ENCODE peak calls at places on chromosome 7, in nine cellular contexts. F, S, G, O, T, C, I, X and W are unnamed samples.

GRCh38 chr7:75814407-75814947 is 871 bp upstream of the CCL24 start:
- DNase-seq in G (no peak), X (no peak), I (no peak), C (no peak), F (no peak), S (no peak), O (no peak), T (no peak), W (no peak)

GRCh38 chr7:30894866-30895408 is 16.7 kb upstream of the AQP1 start:
- DNase-seq in F (no peak), X (no peak), G (no peak), O (no peak), I (no peak), T (no peak), S (no peak), C (no peak), W (no peak)

GRCh38 chr7:80873140-80873539 is 45.7 kb downstream of the SEMA3C start:
- DNase-seq in I (no peak), X (no peak), C (no peak), S (no peak), T (no peak), O (no peak), G (no peak), F (no peak), W (no peak)

GRCh38 chr7:1510780-1511154 is 6.6 kb upstream of the INTS1 start:
- DNase-seq in X (no peak), S (no peak), I (no peak), O (no peak), G (no peak), T (no peak), F (no peak), C (peak), W (no peak)

GRCh38 chr7:2525931-2526630 is 6.5 kb downstream of the LFNG start:
- DNase-seq in F (no peak), X (no peak), S (no peak), O (no peak), G (no peak), T (no peak), C (no peak), I (no peak), W (no peak)

GRCh38 chr7:5643280-5643679 is 138.2 kb downstream of the RNF216 start:
- DNase-seq in T (no peak), S (peak), I (no peak), C (no peak), X (peak), F (no peak), O (peak), G (peak), W (no peak)

GRCh38 chr7:151235091-151235787 is 3.0 kb downstream of the CHPF2 start:
- DNase-seq in S (no peak), T (no peak), F (no peak), C (no peak), G (no peak), X (no peak), I (no peak), O (no peak), W (no peak)

GRCh38 chr7:81926154-81926553 is 156.3 kb upstream of the HGF start:
- DNase-seq in C (no peak), O (no peak), G (no peak), F (no peak), I (no peak), T (no peak), X (no peak), S (no peak), W (no peak)

GRCh38 chr7:21076579-21076978 is 289.9 kb upstream of the SP8 start:
- DNase-seq in C (no peak), F (no peak), S (no peak), I (no peak), X (no peak), G (no peak), O (no peak), T (no peak), W (no peak)

GRCh38 chr7:120402368-120402767 is 129.4 kb downstream of the KCND2 start:
- DNase-seq in S (no peak), O (no peak), G (no peak), I (no peak), C (no peak), X (peak), F (no peak), T (no peak), W (no peak)

GRCh38 chr7:68547794-68548193 is 1050.5 kb upstream of the AUTS2 start:
- DNase-seq in F (no peak), I (no peak), T (no peak), G (no peak), O (no peak), X (no peak), S (no peak), C (no peak), W (no peak)

GRCh38 chr7:92695308-92696261 is 105.4 kb upstream of the FAM133B start:
- DNase-seq in X (no peak), T (peak), F (no peak), C (no peak), S (no peak), G (peak), O (no peak), I (peak), W (peak)

GRCh38 chr7:20839196-20839735 is 52.6 kb upstream of the SP8 start:
- DNase-seq in G (no peak), X (no peak), F (no peak), I (no peak), O (no peak), C (no peak), S (no peak), T (no peak), W (no peak)